ENCODE peak calls at places on chromosomes 11 and 22, in ten cellular contexts. One of them, this sample, is unnamed.

GRCh38 chr11:117986981-117987495 is 844 bp downstream of the IL10RA start:
- DNase-seq in Peyer's patch: peak; percentile 77
- DNase-seq in activated CD8-positive, alpha-beta memory T cell treated with anti-CD3 and anti-CD28 coated beads, Interleukin-2, amount 10 ng/mL, durations not matched to agents 7 days and 5 days: peak; percentile 84
- DNase-seq in left ventricle myocardium inferior: no peak
- DNase-seq in memory B cell: no peak
- DNase-seq in kidney tubule cell: peak; percentile 25
- DNase-seq in MCF 10A: no peak
- DNase-seq in progenitor cell of endocrine pancreas: no peak
- DNase-seq in heart right ventricle: no peak
- DNase-seq in Calu3: no peak
- DNase-seq in this sample: no peak

GRCh38 chr11:76628408-76628947 is 42.1 kb downstream of the LRRC32 start:
- DNase-seq in Peyer's patch: peak; percentile 41
- DNase-seq in activated CD8-positive, alpha-beta memory T cell treated with anti-CD3 and anti-CD28 coated beads, Interleukin-2, amount 10 ng/mL, durations not matched to agents 7 days and 5 days: no peak
- DNase-seq in left ventricle myocardium inferior: no peak
- DNase-seq in memory B cell: no peak
- DNase-seq in kidney tubule cell: no peak
- DNase-seq in MCF 10A: no peak
- DNase-seq in progenitor cell of endocrine pancreas: no peak
- DNase-seq in heart right ventricle: no peak
- DNase-seq in Calu3: no peak
- DNase-seq in this sample: no peak

GRCh38 chr11:126051117-126051516 is 11.5 kb downstream of the CDON start:
- DNase-seq in Peyer's patch: no peak
- DNase-seq in activated CD8-positive, alpha-beta memory T cell treated with anti-CD3 and anti-CD28 coated beads, Interleukin-2, amount 10 ng/mL, durations not matched to agents 7 days and 5 days: no peak
- DNase-seq in left ventricle myocardium inferior: no peak
- DNase-seq in memory B cell: no peak
- DNase-seq in kidney tubule cell: no peak
- DNase-seq in MCF 10A: no peak
- DNase-seq in progenitor cell of endocrine pancreas: no peak
- DNase-seq in heart right ventricle: no peak
- DNase-seq in Calu3: no peak
- DNase-seq in this sample: no peak

GRCh38 chr11:42770444-42771065 is 541.2 kb upstream of the API5 start:
- DNase-seq in Peyer's patch: no peak
- DNase-seq in activated CD8-positive, alpha-beta memory T cell treated with anti-CD3 and anti-CD28 coated beads, Interleukin-2, amount 10 ng/mL, durations not matched to agents 7 days and 5 days: no peak
- DNase-seq in left ventricle myocardium inferior: no peak
- DNase-seq in memory B cell: no peak
- DNase-seq in kidney tubule cell: peak; percentile 48
- DNase-seq in MCF 10A: no peak
- DNase-seq in progenitor cell of endocrine pancreas: no peak
- DNase-seq in heart right ventricle: no peak
- DNase-seq in Calu3: no peak
- DNase-seq in this sample: no peak

GRCh38 chr11:100612766-100613165 is 74.3 kb upstream of the ARHGAP42 start:
- DNase-seq in Peyer's patch: no peak
- DNase-seq in activated CD8-positive, alpha-beta memory T cell treated with anti-CD3 and anti-CD28 coated beads, Interleukin-2, amount 10 ng/mL, durations not matched to agents 7 days and 5 days: no peak
- DNase-seq in left ventricle myocardium inferior: no peak
- DNase-seq in memory B cell: no peak
- DNase-seq in kidney tubule cell: no peak
- DNase-seq in MCF 10A: no peak
- DNase-seq in progenitor cell of endocrine pancreas: no peak
- DNase-seq in heart right ventricle: no peak
- DNase-seq in Calu3: no peak
- DNase-seq in this sample: no peak

GRCh38 chr11:72012897-72013721 is 14.4 kb downstream of the IL18BP start:
- DNase-seq in Peyer's patch: no peak
- DNase-seq in activated CD8-positive, alpha-beta memory T cell treated with anti-CD3 and anti-CD28 coated beads, Interleukin-2, amount 10 ng/mL, durations not matched to agents 7 days and 5 days: no peak
- DNase-seq in left ventricle myocardium inferior: peak; percentile 75
- DNase-seq in memory B cell: no peak
- DNase-seq in kidney tubule cell: peak; percentile 73
- DNase-seq in MCF 10A: peak; percentile 45
- DNase-seq in progenitor cell of endocrine pancreas: no peak
- DNase-seq in heart right ventricle: peak; percentile 71
- DNase-seq in Calu3: no peak
- DNase-seq in this sample: peak; percentile 76

GRCh38 chr11:74571062-74571399 is 21.4 kb upstream of the POLD3 start:
- DNase-seq in Peyer's patch: no peak
- DNase-seq in activated CD8-positive, alpha-beta memory T cell treated with anti-CD3 and anti-CD28 coated beads, Interleukin-2, amount 10 ng/mL, durations not matched to agents 7 days and 5 days: no peak
- DNase-seq in left ventricle myocardium inferior: no peak
- DNase-seq in memory B cell: no peak
- DNase-seq in kidney tubule cell: peak; percentile 28
- DNase-seq in MCF 10A: no peak
- DNase-seq in progenitor cell of endocrine pancreas: no peak
- DNase-seq in heart right ventricle: no peak
- DNase-seq in Calu3: no peak
- DNase-seq in this sample: no peak

GRCh38 chr22:37213941-37214340 is 1.7 kb upstream of the SSTR3 start:
- DNase-seq in Peyer's patch: peak; percentile 39
- DNase-seq in activated CD8-positive, alpha-beta memory T cell treated with anti-CD3 and anti-CD28 coated beads, Interleukin-2, amount 10 ng/mL, durations not matched to agents 7 days and 5 days: no peak
- DNase-seq in left ventricle myocardium inferior: no peak
- DNase-seq in memory B cell: no peak
- DNase-seq in kidney tubule cell: no peak
- DNase-seq in MCF 10A: no peak
- DNase-seq in progenitor cell of endocrine pancreas: no peak
- DNase-seq in heart right ventricle: no peak
- DNase-seq in Calu3: no peak
- DNase-seq in this sample: peak; percentile 3

GRCh38 chr11:7202412-7202811 is 49.3 kb upstream of the SYT9 start:
- DNase-seq in Peyer's patch: no peak
- DNase-seq in activated CD8-positive, alpha-beta memory T cell treated with anti-CD3 and anti-CD28 coated beads, Interleukin-2, amount 10 ng/mL, durations not matched to agents 7 days and 5 days: no peak
- DNase-seq in left ventricle myocardium inferior: no peak
- DNase-seq in memory B cell: no peak
- DNase-seq in kidney tubule cell: no peak
- DNase-seq in MCF 10A: no peak
- DNase-seq in progenitor cell of endocrine pancreas: no peak
- DNase-seq in heart right ventricle: no peak
- DNase-seq in Calu3: no peak
- DNase-seq in this sample: no peak

GRCh38 chr11:66289548-66290331 is 797 bp upstream of the YIF1A start:
- DNase-seq in Peyer's patch: peak; percentile 87
- DNase-seq in activated CD8-positive, alpha-beta memory T cell treated with anti-CD3 and anti-CD28 coated beads, Interleukin-2, amount 10 ng/mL, durations not matched to agents 7 days and 5 days: peak; percentile 85
- DNase-seq in left ventricle myocardium inferior: peak; percentile 65
- DNase-seq in memory B cell: no peak
- DNase-seq in kidney tubule cell: no peak
- DNase-seq in MCF 10A: no peak
- DNase-seq in progenitor cell of endocrine pancreas: peak; percentile 74
- DNase-seq in heart right ventricle: peak; percentile 71
- DNase-seq in Calu3: peak; percentile 77
- DNase-seq in this sample: peak; percentile 81

GRCh38 chr11:3009481-3009880 is 17.4 kb upstream of the NAP1L4 start:
- DNase-seq in Peyer's patch: peak; percentile 35
- DNase-seq in activated CD8-positive, alpha-beta memory T cell treated with anti-CD3 and anti-CD28 coated beads, Interleukin-2, amount 10 ng/mL, durations not matched to agents 7 days and 5 days: no peak
- DNase-seq in left ventricle myocardium inferior: no peak
- DNase-seq in memory B cell: no peak
- DNase-seq in kidney tubule cell: no peak
- DNase-seq in MCF 10A: no peak
- DNase-seq in progenitor cell of endocrine pancreas: no peak
- DNase-seq in heart right ventricle: no peak
- DNase-seq in Calu3: no peak
- DNase-seq in this sample: no peak

GRCh38 chr22:32073823-32074380 is 30.8 kb downstream of the SLC5A1 start:
- DNase-seq in Peyer's patch: peak; percentile 86
- DNase-seq in activated CD8-positive, alpha-beta memory T cell treated with anti-CD3 and anti-CD28 coated beads, Interleukin-2, amount 10 ng/mL, durations not matched to agents 7 days and 5 days: no peak
- DNase-seq in left ventricle myocardium inferior: no peak
- DNase-seq in memory B cell: no peak
- DNase-seq in kidney tubule cell: no peak
- DNase-seq in MCF 10A: no peak
- DNase-seq in progenitor cell of endocrine pancreas: no peak
- DNase-seq in heart right ventricle: no peak
- DNase-seq in Calu3: no peak
- DNase-seq in this sample: no peak

GRCh38 chr11:37748641-37749040 is 1150.6 kb upstream of the RAG2 start:
- DNase-seq in Peyer's patch: no peak
- DNase-seq in activated CD8-positive, alpha-beta memory T cell treated with anti-CD3 and anti-CD28 coated beads, Interleukin-2, amount 10 ng/mL, durations not matched to agents 7 days and 5 days: no peak
- DNase-seq in left ventricle myocardium inferior: no peak
- DNase-seq in memory B cell: no peak
- DNase-seq in kidney tubule cell: peak; percentile 17
- DNase-seq in MCF 10A: no peak
- DNase-seq in progenitor cell of endocrine pancreas: no peak
- DNase-seq in heart right ventricle: no peak
- DNase-seq in Calu3: no peak
- DNase-seq in this sample: no peak